ENCODE peak calls at places on chromosomes 6 and 20, in six cellular contexts. G, Y, I, K, U and Z are unnamed samples.

GRCh38 chr6:16108996-16109658 is 19.8 kb upstream of the MYLIP start:
- DNase-seq in G (no peak), Y (no peak), K (no peak), U (no peak), I (no peak), Z (no peak)

GRCh38 chr20:62898970-62899632 is 27.2 kb downstream of the DIDO1 start:
- DNase-seq in K (no peak), Y (no peak), U (no peak), I (peak), G (no peak), Z (no peak)

GRCh38 chr6:5582758-5583157 is 321.4 kb downstream of the FARS2 start:
- DNase-seq in U (no peak), K (no peak), I (no peak), G (no peak), Y (peak), Z (no peak)

GRCh38 chr6:119147101-119148053 is 68.9 kb upstream of the FAM184A start:
- DNase-seq in G (peak), K (peak), Y (peak), I (peak), U (no peak), Z (no peak)

GRCh38 chr6:33001685-33002084 is 7.7 kb downstream of the HLA-DOA start:
- DNase-seq in I (no peak), Y (no peak), K (no peak), U (no peak), G (no peak), Z (no peak)

GRCh38 chr6:100462396-100462795 is 2.3 kb downstream of the SIM1 start:
- DNase-seq in Y (no peak), I (no peak), G (no peak), K (no peak), U (no peak), Z (no peak)

GRCh38 chr20:20017001-20017851 is at the start of gene NAA20:
- DNase-seq in Y (peak), G (peak), K (peak), I (peak), U (peak), Z (peak)

GRCh38 chr6:136952714-136953260 is 30.7 kb downstream of the SLC35D3 start:
- DNase-seq in G (no peak), I (no peak), Y (no peak), K (no peak), U (no peak), Z (no peak)

GRCh38 chr6:40251609-40252008 is 317.3 kb upstream of the MOCS1 start:
- DNase-seq in I (no peak), U (no peak), Y (no peak), K (no peak), G (no peak), Z (no peak)

GRCh38 chr20:23408957-23409356 is 12.3 kb downstream of the NAPB start:
- DNase-seq in U (no peak), Y (peak), K (no peak), I (no peak), G (no peak), Z (no peak)

GRCh38 chr6:5967594-5967993 is 39.1 kb downstream of the NRN1 start:
- DNase-seq in Y (no peak), I (no peak), U (no peak), G (peak), K (no peak), Z (no peak)